ENCODE peak calls at places on chromosomes 6 and 20, in ten cellular contexts. One of them, this sample, is unnamed.

GRCh38 chr6:47822856-47823554 is 41.2 kb downstream of the OPN5 start:
- DNase-seq in HEK293T: no peak
- DNase-seq in smooth muscle cell of the brain vasculature: no peak
- DNase-seq in HT1080: peak
- DNase-seq in hepatocyte: no peak
- DNase-seq in type B pancreatic cell: no peak
- DNase-seq in glutamatergic neuron: no peak
- DNase-seq in stimulated activated CD8-positive, alpha-beta memory T cell treated with anti-CD3 and anti-CD28 coated beads, Interleukin-7, amount 100 ng/mL, for 4 hours: no peak
- DNase-seq in posterior vena cava: no peak
- DNase-seq in NCI-H2029 treated with DMSO at 0.1 percent for 48 hours: no peak
- DNase-seq in this sample: no peak

GRCh38 chr6:51489133-51489532 is 598.3 kb downstream of the PKHD1 start:
- DNase-seq in HEK293T: no peak
- DNase-seq in smooth muscle cell of the brain vasculature: no peak
- DNase-seq in HT1080: no peak
- DNase-seq in hepatocyte: no peak
- DNase-seq in type B pancreatic cell: no peak
- DNase-seq in glutamatergic neuron: no peak
- DNase-seq in stimulated activated CD8-positive, alpha-beta memory T cell treated with anti-CD3 and anti-CD28 coated beads, Interleukin-7, amount 100 ng/mL, for 4 hours: no peak
- DNase-seq in posterior vena cava: no peak
- DNase-seq in NCI-H2029 treated with DMSO at 0.1 percent for 48 hours: no peak
- DNase-seq in this sample: no peak

GRCh38 chr6:27775796-27776184 is 136.4 kb downstream of the OR2B2 start:
- DNase-seq in HEK293T: no peak
- DNase-seq in smooth muscle cell of the brain vasculature: no peak
- DNase-seq in HT1080: no peak
- DNase-seq in hepatocyte: no peak
- DNase-seq in type B pancreatic cell: no peak
- DNase-seq in glutamatergic neuron: no peak
- DNase-seq in stimulated activated CD8-positive, alpha-beta memory T cell treated with anti-CD3 and anti-CD28 coated beads, Interleukin-7, amount 100 ng/mL, for 4 hours: no peak
- DNase-seq in posterior vena cava: no peak
- DNase-seq in NCI-H2029 treated with DMSO at 0.1 percent for 48 hours: no peak
- DNase-seq in this sample: no peak

GRCh38 chr6:137849076-137849708 is 17.9 kb upstream of the TNFAIP3 start:
- DNase-seq in HEK293T: no peak
- DNase-seq in smooth muscle cell of the brain vasculature: no peak
- DNase-seq in HT1080: no peak
- DNase-seq in hepatocyte: no peak
- DNase-seq in type B pancreatic cell: no peak
- DNase-seq in glutamatergic neuron: no peak
- DNase-seq in stimulated activated CD8-positive, alpha-beta memory T cell treated with anti-CD3 and anti-CD28 coated beads, Interleukin-7, amount 100 ng/mL, for 4 hours: no peak
- DNase-seq in posterior vena cava: no peak
- DNase-seq in NCI-H2029 treated with DMSO at 0.1 percent for 48 hours: no peak
- DNase-seq in this sample: no peak

GRCh38 chr20:46805836-46806235 is 88.8 kb upstream of the EYA2 start:
- DNase-seq in HEK293T: no peak
- DNase-seq in smooth muscle cell of the brain vasculature: no peak
- DNase-seq in HT1080: no peak
- DNase-seq in hepatocyte: no peak
- DNase-seq in type B pancreatic cell: no peak
- DNase-seq in glutamatergic neuron: no peak
- DNase-seq in stimulated activated CD8-positive, alpha-beta memory T cell treated with anti-CD3 and anti-CD28 coated beads, Interleukin-7, amount 100 ng/mL, for 4 hours: no peak
- DNase-seq in posterior vena cava: no peak
- DNase-seq in NCI-H2029 treated with DMSO at 0.1 percent for 48 hours: no peak
- DNase-seq in this sample: no peak

GRCh38 chr20:37541326-37541725 is 13.7 kb upstream of the BLCAP start:
- DNase-seq in HEK293T: no peak
- DNase-seq in smooth muscle cell of the brain vasculature: no peak
- DNase-seq in HT1080: no peak
- DNase-seq in hepatocyte: no peak
- DNase-seq in type B pancreatic cell: peak
- DNase-seq in glutamatergic neuron: no peak
- DNase-seq in stimulated activated CD8-positive, alpha-beta memory T cell treated with anti-CD3 and anti-CD28 coated beads, Interleukin-7, amount 100 ng/mL, for 4 hours: no peak
- DNase-seq in posterior vena cava: peak
- DNase-seq in NCI-H2029 treated with DMSO at 0.1 percent for 48 hours: no peak
- DNase-seq in this sample: no peak

GRCh38 chr20:19361801-19362200 is 149.4 kb downstream of the SLC24A3 start:
- DNase-seq in HEK293T: no peak
- DNase-seq in smooth muscle cell of the brain vasculature: no peak
- DNase-seq in HT1080: no peak
- DNase-seq in hepatocyte: no peak
- DNase-seq in type B pancreatic cell: no peak
- DNase-seq in glutamatergic neuron: no peak
- DNase-seq in stimulated activated CD8-positive, alpha-beta memory T cell treated with anti-CD3 and anti-CD28 coated beads, Interleukin-7, amount 100 ng/mL, for 4 hours: no peak
- DNase-seq in posterior vena cava: no peak
- DNase-seq in NCI-H2029 treated with DMSO at 0.1 percent for 48 hours: no peak
- DNase-seq in this sample: no peak

GRCh38 chr6:18246205-18246604 is 18.1 kb downstream of the DEK start:
- DNase-seq in HEK293T: no peak
- DNase-seq in smooth muscle cell of the brain vasculature: no peak
- DNase-seq in HT1080: no peak
- DNase-seq in hepatocyte: no peak
- DNase-seq in type B pancreatic cell: no peak
- DNase-seq in glutamatergic neuron: no peak
- DNase-seq in stimulated activated CD8-positive, alpha-beta memory T cell treated with anti-CD3 and anti-CD28 coated beads, Interleukin-7, amount 100 ng/mL, for 4 hours: no peak
- DNase-seq in posterior vena cava: no peak
- DNase-seq in NCI-H2029 treated with DMSO at 0.1 percent for 48 hours: no peak
- DNase-seq in this sample: no peak

GRCh38 chr6:148888853-148889252 is 142.0 kb downstream of the UST start:
- DNase-seq in HEK293T: no peak
- DNase-seq in smooth muscle cell of the brain vasculature: no peak
- DNase-seq in HT1080: no peak
- DNase-seq in hepatocyte: no peak
- DNase-seq in type B pancreatic cell: no peak
- DNase-seq in glutamatergic neuron: no peak
- DNase-seq in stimulated activated CD8-positive, alpha-beta memory T cell treated with anti-CD3 and anti-CD28 coated beads, Interleukin-7, amount 100 ng/mL, for 4 hours: no peak
- DNase-seq in posterior vena cava: no peak
- DNase-seq in NCI-H2029 treated with DMSO at 0.1 percent for 48 hours: no peak
- DNase-seq in this sample: no peak

GRCh38 chr20:61044499-61044898 is 207.6 kb upstream of the CDH4 start:
- DNase-seq in HEK293T: peak
- DNase-seq in smooth muscle cell of the brain vasculature: no peak
- DNase-seq in HT1080: peak
- DNase-seq in hepatocyte: no peak
- DNase-seq in type B pancreatic cell: no peak
- DNase-seq in glutamatergic neuron: no peak
- DNase-seq in stimulated activated CD8-positive, alpha-beta memory T cell treated with anti-CD3 and anti-CD28 coated beads, Interleukin-7, amount 100 ng/mL, for 4 hours: no peak
- DNase-seq in posterior vena cava: peak
- DNase-seq in NCI-H2029 treated with DMSO at 0.1 percent for 48 hours: no peak
- DNase-seq in this sample: no peak

GRCh38 chr6:75384116-75384515 is 99.5 kb upstream of the TMEM30A start:
- DNase-seq in HEK293T: no peak
- DNase-seq in smooth muscle cell of the brain vasculature: no peak
- DNase-seq in HT1080: no peak
- DNase-seq in hepatocyte: no peak
- DNase-seq in type B pancreatic cell: no peak
- DNase-seq in glutamatergic neuron: no peak
- DNase-seq in stimulated activated CD8-positive, alpha-beta memory T cell treated with anti-CD3 and anti-CD28 coated beads, Interleukin-7, amount 100 ng/mL, for 4 hours: no peak
- DNase-seq in posterior vena cava: no peak
- DNase-seq in NCI-H2029 treated with DMSO at 0.1 percent for 48 hours: no peak
- DNase-seq in this sample: no peak

GRCh38 chr6:156651438-156651837 is 125.7 kb upstream of the ARID1B start:
- DNase-seq in HEK293T: no peak
- DNase-seq in smooth muscle cell of the brain vasculature: no peak
- DNase-seq in HT1080: no peak
- DNase-seq in hepatocyte: no peak
- DNase-seq in type B pancreatic cell: no peak
- DNase-seq in glutamatergic neuron: no peak
- DNase-seq in stimulated activated CD8-positive, alpha-beta memory T cell treated with anti-CD3 and anti-CD28 coated beads, Interleukin-7, amount 100 ng/mL, for 4 hours: no peak
- DNase-seq in posterior vena cava: no peak
- DNase-seq in NCI-H2029 treated with DMSO at 0.1 percent for 48 hours: no peak
- DNase-seq in this sample: no peak

GRCh38 chr6:5246141-5246869 is 14.4 kb downstream of the LYRM4 start:
- DNase-seq in HEK293T: no peak
- DNase-seq in smooth muscle cell of the brain vasculature: no peak
- DNase-seq in HT1080: no peak
- DNase-seq in hepatocyte: no peak
- DNase-seq in type B pancreatic cell: no peak
- DNase-seq in glutamatergic neuron: no peak
- DNase-seq in stimulated activated CD8-positive, alpha-beta memory T cell treated with anti-CD3 and anti-CD28 coated beads, Interleukin-7, amount 100 ng/mL, for 4 hours: no peak
- DNase-seq in posterior vena cava: no peak
- DNase-seq in NCI-H2029 treated with DMSO at 0.1 percent for 48 hours: peak
- DNase-seq in this sample: no peak

GRCh38 chr6:42367353-42368011 is 84.2 kb downstream of the TRERF1 start:
- DNase-seq in HEK293T: no peak
- DNase-seq in smooth muscle cell of the brain vasculature: no peak
- DNase-seq in HT1080: no peak
- DNase-seq in hepatocyte: no peak
- DNase-seq in type B pancreatic cell: no peak
- DNase-seq in glutamatergic neuron: no peak
- DNase-seq in stimulated activated CD8-positive, alpha-beta memory T cell treated with anti-CD3 and anti-CD28 coated beads, Interleukin-7, amount 100 ng/mL, for 4 hours: no peak
- DNase-seq in posterior vena cava: no peak
- DNase-seq in NCI-H2029 treated with DMSO at 0.1 percent for 48 hours: no peak
- DNase-seq in this sample: no peak

GRCh38 chr6:52596371-52597028 is 19.6 kb upstream of the TRAM2 start:
- DNase-seq in HEK293T: no peak
- DNase-seq in smooth muscle cell of the brain vasculature: no peak
- DNase-seq in HT1080: no peak
- DNase-seq in hepatocyte: no peak
- DNase-seq in type B pancreatic cell: no peak
- DNase-seq in glutamatergic neuron: no peak
- DNase-seq in stimulated activated CD8-positive, alpha-beta memory T cell treated with anti-CD3 and anti-CD28 coated beads, Interleukin-7, amount 100 ng/mL, for 4 hours: no peak
- DNase-seq in posterior vena cava: no peak
- DNase-seq in NCI-H2029 treated with DMSO at 0.1 percent for 48 hours: no peak
- DNase-seq in this sample: no peak

GRCh38 chr6:155103816-155104366 is 108.8 kb downstream of the TIAM2 start:
- DNase-seq in HEK293T: no peak
- DNase-seq in smooth muscle cell of the brain vasculature: no peak
- DNase-seq in HT1080: no peak
- DNase-seq in hepatocyte: no peak
- DNase-seq in type B pancreatic cell: no peak
- DNase-seq in glutamatergic neuron: no peak
- DNase-seq in stimulated activated CD8-positive, alpha-beta memory T cell treated with anti-CD3 and anti-CD28 coated beads, Interleukin-7, amount 100 ng/mL, for 4 hours: no peak
- DNase-seq in posterior vena cava: no peak
- DNase-seq in NCI-H2029 treated with DMSO at 0.1 percent for 48 hours: no peak
- DNase-seq in this sample: no peak

GRCh38 chr6:120556491-120556890 is 777.8 kb downstream of the TBC1D32 start:
- DNase-seq in HEK293T: no peak
- DNase-seq in smooth muscle cell of the brain vasculature: no peak
- DNase-seq in HT1080: no peak
- DNase-seq in hepatocyte: no peak
- DNase-seq in type B pancreatic cell: no peak
- DNase-seq in glutamatergic neuron: no peak
- DNase-seq in stimulated activated CD8-positive, alpha-beta memory T cell treated with anti-CD3 and anti-CD28 coated beads, Interleukin-7, amount 100 ng/mL, for 4 hours: no peak
- DNase-seq in posterior vena cava: no peak
- DNase-seq in NCI-H2029 treated with DMSO at 0.1 percent for 48 hours: no peak
- DNase-seq in this sample: no peak

GRCh38 chr20:54153847-54154246 is 19.9 kb downstream of the CYP24A1 start:
- DNase-seq in HEK293T: no peak
- DNase-seq in smooth muscle cell of the brain vasculature: no peak
- DNase-seq in HT1080: no peak
- DNase-seq in hepatocyte: no peak
- DNase-seq in type B pancreatic cell: no peak
- DNase-seq in glutamatergic neuron: no peak
- DNase-seq in stimulated activated CD8-positive, alpha-beta memory T cell treated with anti-CD3 and anti-CD28 coated beads, Interleukin-7, amount 100 ng/mL, for 4 hours: no peak
- DNase-seq in posterior vena cava: no peak
- DNase-seq in NCI-H2029 treated with DMSO at 0.1 percent for 48 hours: no peak
- DNase-seq in this sample: no peak

GRCh38 chr6:50990750-50991446 is 172.2 kb downstream of the TFAP2B start:
- DNase-seq in HEK293T: no peak
- DNase-seq in smooth muscle cell of the brain vasculature: peak
- DNase-seq in HT1080: peak
- DNase-seq in hepatocyte: no peak
- DNase-seq in type B pancreatic cell: no peak
- DNase-seq in glutamatergic neuron: no peak
- DNase-seq in stimulated activated CD8-positive, alpha-beta memory T cell treated with anti-CD3 and anti-CD28 coated beads, Interleukin-7, amount 100 ng/mL, for 4 hours: no peak
- DNase-seq in posterior vena cava: no peak
- DNase-seq in NCI-H2029 treated with DMSO at 0.1 percent for 48 hours: no peak
- DNase-seq in this sample: no peak

GRCh38 chr6:35362200-35362599 is 19.8 kb downstream of the PPARD start:
- DNase-seq in HEK293T: no peak
- DNase-seq in smooth muscle cell of the brain vasculature: no peak
- DNase-seq in HT1080: no peak
- DNase-seq in hepatocyte: no peak
- DNase-seq in type B pancreatic cell: no peak
- DNase-seq in glutamatergic neuron: no peak
- DNase-seq in stimulated activated CD8-positive, alpha-beta memory T cell treated with anti-CD3 and anti-CD28 coated beads, Interleukin-7, amount 100 ng/mL, for 4 hours: no peak
- DNase-seq in posterior vena cava: no peak
- DNase-seq in NCI-H2029 treated with DMSO at 0.1 percent for 48 hours: no peak
- DNase-seq in this sample: no peak

GRCh38 chr6:50818673-50819072 is at the start of gene TFAP2B:
- DNase-seq in HEK293T: no peak
- DNase-seq in smooth muscle cell of the brain vasculature: no peak
- DNase-seq in HT1080: no peak
- DNase-seq in hepatocyte: no peak
- DNase-seq in type B pancreatic cell: no peak
- DNase-seq in glutamatergic neuron: no peak
- DNase-seq in stimulated activated CD8-positive, alpha-beta memory T cell treated with anti-CD3 and anti-CD28 coated beads, Interleukin-7, amount 100 ng/mL, for 4 hours: no peak
- DNase-seq in posterior vena cava: no peak
- DNase-seq in NCI-H2029 treated with DMSO at 0.1 percent for 48 hours: no peak
- DNase-seq in this sample: no peak

GRCh38 chr6:170076466-170077165 is 214.3 kb downstream of the DLL1 start:
- DNase-seq in HEK293T: no peak
- DNase-seq in smooth muscle cell of the brain vasculature: no peak
- DNase-seq in HT1080: no peak
- DNase-seq in hepatocyte: no peak
- DNase-seq in type B pancreatic cell: peak
- DNase-seq in glutamatergic neuron: no peak
- DNase-seq in stimulated activated CD8-positive, alpha-beta memory T cell treated with anti-CD3 and anti-CD28 coated beads, Interleukin-7, amount 100 ng/mL, for 4 hours: no peak
- DNase-seq in posterior vena cava: peak
- DNase-seq in NCI-H2029 treated with DMSO at 0.1 percent for 48 hours: no peak
- DNase-seq in this sample: no peak

GRCh38 chr6:118776607-118777549 is 117.1 kb upstream of the ASF1A start:
- DNase-seq in HEK293T: peak
- DNase-seq in smooth muscle cell of the brain vasculature: peak
- DNase-seq in HT1080: peak
- DNase-seq in hepatocyte: peak
- DNase-seq in type B pancreatic cell: no peak
- DNase-seq in glutamatergic neuron: peak
- DNase-seq in stimulated activated CD8-positive, alpha-beta memory T cell treated with anti-CD3 and anti-CD28 coated beads, Interleukin-7, amount 100 ng/mL, for 4 hours: peak
- DNase-seq in posterior vena cava: no peak
- DNase-seq in NCI-H2029 treated with DMSO at 0.1 percent for 48 hours: peak
- DNase-seq in this sample: peak

GRCh38 chr6:140566706-140567330 is 1192.4 kb upstream of the CITED2 start:
- DNase-seq in HEK293T: no peak
- DNase-seq in smooth muscle cell of the brain vasculature: no peak
- DNase-seq in HT1080: peak
- DNase-seq in hepatocyte: peak
- DNase-seq in type B pancreatic cell: no peak
- DNase-seq in glutamatergic neuron: no peak
- DNase-seq in stimulated activated CD8-positive, alpha-beta memory T cell treated with anti-CD3 and anti-CD28 coated beads, Interleukin-7, amount 100 ng/mL, for 4 hours: no peak
- DNase-seq in posterior vena cava: no peak
- DNase-seq in NCI-H2029 treated with DMSO at 0.1 percent for 48 hours: no peak
- DNase-seq in this sample: no peak

GRCh38 chr20:57680131-57680716 is 29.6 kb downstream of the PMEPA1 start:
- DNase-seq in HEK293T: no peak
- DNase-seq in smooth muscle cell of the brain vasculature: no peak
- DNase-seq in HT1080: no peak
- DNase-seq in hepatocyte: no peak
- DNase-seq in type B pancreatic cell: no peak
- DNase-seq in glutamatergic neuron: no peak
- DNase-seq in stimulated activated CD8-positive, alpha-beta memory T cell treated with anti-CD3 and anti-CD28 coated beads, Interleukin-7, amount 100 ng/mL, for 4 hours: no peak
- DNase-seq in posterior vena cava: no peak
- DNase-seq in NCI-H2029 treated with DMSO at 0.1 percent for 48 hours: no peak
- DNase-seq in this sample: peak

GRCh38 chr6:160337301-160337700 is 10.9 kb upstream of the SLC22A3 start:
- DNase-seq in HEK293T: no peak
- DNase-seq in smooth muscle cell of the brain vasculature: no peak
- DNase-seq in HT1080: peak
- DNase-seq in hepatocyte: no peak
- DNase-seq in type B pancreatic cell: no peak
- DNase-seq in glutamatergic neuron: no peak
- DNase-seq in stimulated activated CD8-positive, alpha-beta memory T cell treated with anti-CD3 and anti-CD28 coated beads, Interleukin-7, amount 100 ng/mL, for 4 hours: no peak
- DNase-seq in posterior vena cava: no peak
- DNase-seq in NCI-H2029 treated with DMSO at 0.1 percent for 48 hours: no peak
- DNase-seq in this sample: no peak

GRCh38 chr6:11813585-11813984 is 35.0 kb upstream of the ADTRP start:
- DNase-seq in HEK293T: no peak
- DNase-seq in smooth muscle cell of the brain vasculature: no peak
- DNase-seq in HT1080: no peak
- DNase-seq in hepatocyte: no peak
- DNase-seq in type B pancreatic cell: no peak
- DNase-seq in glutamatergic neuron: no peak
- DNase-seq in stimulated activated CD8-positive, alpha-beta memory T cell treated with anti-CD3 and anti-CD28 coated beads, Interleukin-7, amount 100 ng/mL, for 4 hours: no peak
- DNase-seq in posterior vena cava: no peak
- DNase-seq in NCI-H2029 treated with DMSO at 0.1 percent for 48 hours: no peak
- DNase-seq in this sample: no peak

GRCh38 chr6:144578385-144579350 is 293.5 kb downstream of the UTRN start:
- DNase-seq in HEK293T: no peak
- DNase-seq in smooth muscle cell of the brain vasculature: no peak
- DNase-seq in HT1080: no peak
- DNase-seq in hepatocyte: no peak
- DNase-seq in type B pancreatic cell: no peak
- DNase-seq in glutamatergic neuron: no peak
- DNase-seq in stimulated activated CD8-positive, alpha-beta memory T cell treated with anti-CD3 and anti-CD28 coated beads, Interleukin-7, amount 100 ng/mL, for 4 hours: no peak
- DNase-seq in posterior vena cava: no peak
- DNase-seq in NCI-H2029 treated with DMSO at 0.1 percent for 48 hours: no peak
- DNase-seq in this sample: no peak

This sample was measured in immature natural killer cell.